ENCODE peak calls at places on chromosomes 16 and 17, in nine cellular contexts. Z is left ventricle myocardium inferior, J is IMR-90, I is astrocyte of the cerebellum, S is WTC11, A is endothelial cell, C is GM12865, E is cardiac fibroblast, G is OCI-LY7. L is an unnamed sample.

GRCh38 chr16:80274576-80275191 is 266.1 kb upstream of the DYNLRB2 start:
- DNase-seq in Z (no peak), J (peak), I (peak), S (no peak), A (no peak), C (no peak), E (peak), G (no peak), L (no peak)

GRCh38 chr17:81885869-81886548 is 5.4 kb downstream of the ALYREF start:
- DNase-seq in Z (no peak), J (no peak), I (no peak), S (no peak), A (no peak), C (no peak), E (no peak), G (no peak), L (no peak)

GRCh38 chr16:81688182-81688581 is 90.9 kb upstream of the PLCG2 start:
- DNase-seq in Z (no peak), J (peak), I (no peak), S (no peak), A (no peak), C (no peak), E (no peak), G (no peak), L (peak)

GRCh38 chr17:6654816-6655731 is 3.5 kb downstream of the C17orf100 start:
- DNase-seq in Z (no peak), J (no peak), I (no peak), S (peak), A (peak), C (no peak), E (no peak), G (no peak), L (no peak)

GRCh38 chr16:50096791-50097190 is 31.0 kb downstream of the HEATR3 start:
- DNase-seq in Z (no peak), J (peak), I (no peak), S (no peak), A (no peak), C (no peak), E (peak), G (no peak), L (no peak)

GRCh38 chr17:27471321-27472269 is 15.3 kb downstream of the KSR1 start:
- DNase-seq in Z (no peak), J (peak), I (no peak), S (no peak), A (no peak), C (peak), E (no peak), G (no peak), L (peak)

GRCh38 chr16:84410361-84411138 is 42.2 kb downstream of the ATP2C2 start:
- DNase-seq in Z (no peak), J (no peak), I (no peak), S (no peak), A (no peak), C (no peak), E (no peak), G (no peak), L (no peak)

GRCh38 chr17:45430738-45431530 is 1.7 kb downstream of the ARHGAP27 start:
- DNase-seq in Z (no peak), J (no peak), I (no peak), S (peak), A (no peak), C (peak), E (no peak), G (peak), L (peak)

GRCh38 chr17:66713533-66714042 is 121.3 kb upstream of the CACNG5 start:
- DNase-seq in Z (no peak), J (no peak), I (no peak), S (no peak), A (no peak), C (peak), E (no peak), G (no peak), L (peak)

GRCh38 chr17:46182961-46183360 is 10.3 kb downstream of the KANSL1 start:
- DNase-seq in Z (no peak), J (no peak), I (no peak), S (no peak), A (no peak), C (peak), E (no peak), G (no peak), L (no peak)

GRCh38 chr16:67483731-67484525 is 581 bp upstream of the AGRP start:
- DNase-seq in Z (no peak), J (peak), I (no peak), S (no peak), A (no peak), C (no peak), E (no peak), G (no peak), L (no peak)

GRCh38 chr16:64152010-64152767 is 969.7 kb downstream of the CDH11 start:
- DNase-seq in Z (no peak), J (no peak), I (no peak), S (no peak), A (no peak), C (no peak), E (no peak), G (no peak), L (no peak)
- TF ChIP-seq CTCF in Z (peak), J (no peak), I (no peak), S (no peak), A (no peak), C (no peak), E (no peak), G (no peak), L (no peak)

DNA sequence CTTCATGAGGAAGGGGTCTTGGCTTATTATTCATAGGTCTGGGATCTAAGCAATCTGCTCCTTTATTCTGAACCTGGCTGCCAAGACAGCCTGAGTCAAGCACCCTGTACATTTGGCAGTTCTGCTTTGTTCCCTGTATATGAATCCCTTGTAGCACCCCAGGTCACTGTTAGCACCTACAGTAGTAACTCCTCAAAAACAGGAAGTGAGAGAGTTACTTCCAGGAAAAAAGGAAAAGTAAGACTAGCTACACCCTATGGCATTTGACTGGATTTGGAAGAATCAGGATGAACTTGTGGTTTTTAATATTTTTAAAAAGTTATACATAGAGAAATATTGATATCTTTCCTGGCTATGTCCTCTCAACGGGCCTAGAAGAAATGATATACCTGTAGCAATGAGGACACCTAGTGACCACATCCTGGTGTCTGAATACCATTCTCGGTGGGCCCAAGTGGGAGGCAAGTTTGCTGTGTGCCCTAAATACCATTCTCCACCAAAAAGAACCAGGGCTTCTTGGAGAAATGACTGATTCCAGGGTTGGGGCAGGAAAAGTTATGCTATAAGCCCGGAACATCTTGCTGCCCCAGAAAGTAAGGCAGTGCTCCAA is 9.9 kb downstream of the ANKRD40 start:
- DNase-seq in Z (no peak), J (no peak), I (no peak), S (no peak), A (no peak), C (no peak), E (no peak), G (no peak), L (no peak)
- TF ChIP-seq CTCF in Z (no peak), J (no peak), I (no peak), S (no peak), A (no peak), C (no peak), E (no peak), G (peak), L (no peak)

GRCh38 chr17:48068491-48068961 is 20.4 kb downstream of the NFE2L1 start:
- DNase-seq in Z (no peak), J (peak), I (no peak), S (peak), A (peak), C (peak), E (no peak), G (peak), L (peak)
- TF ChIP-seq CTCF in Z (peak), J (peak), I (peak), S (no peak), A (peak), C (peak), E (peak), G (peak), L (peak)

GRCh38 chr16:5065813-5066212 is at the start of gene C16orf89:
- DNase-seq in Z (no peak), J (no peak), I (no peak), S (no peak), A (no peak), C (no peak), E (no peak), G (no peak), L (no peak)

GRCh38 chr16:5062790-5063765 is 2.7 kb downstream of the C16orf89 start:
- DNase-seq in Z (no peak), J (no peak), I (no peak), S (no peak), A (no peak), C (peak), E (no peak), G (peak), L (no peak)

GRCh38 chr16:5066511-5066910 is 755 bp upstream of the C16orf89 start:
- DNase-seq in Z (no peak), J (no peak), I (no peak), S (no peak), A (no peak), C (no peak), E (no peak), G (no peak), L (no peak)

GRCh38 chr16:5064915-5065314 is 841 bp downstream of the C16orf89 start:
- DNase-seq in Z (no peak), J (peak), I (no peak), S (no peak), A (no peak), C (no peak), E (no peak), G (no peak), L (no peak)

GRCh38 chr16:5065368-5065767 is 388 bp downstream of the C16orf89 start:
- DNase-seq in Z (no peak), J (no peak), I (no peak), S (no peak), A (no peak), C (no peak), E (peak), G (no peak), L (no peak)
- TF ChIP-seq CTCF in Z (no peak), J (no peak), I (no peak), S (no peak), A (no peak), C (no peak), E (no peak), G (no peak), L (no peak)

GRCh38 chr16:19522369-19523159 is 666 bp upstream of the GDE1 start:
- DNase-seq in Z (no peak), J (no peak), I (no peak), S (no peak), A (no peak), C (peak), E (no peak), G (peak), L (no peak)

GRCh38 chr16:19520861-19521331 is 1.0 kb downstream of the GDE1 start:
- DNase-seq in Z (no peak), J (peak), I (no peak), S (no peak), A (no peak), C (peak), E (peak), G (peak), L (peak)

GRCh38 chr16:19523184-19523558 is 571 bp upstream of the CCP110 start:
- DNase-seq in Z (no peak), J (no peak), I (no peak), S (no peak), A (no peak), C (peak), E (no peak), G (no peak), L (no peak)

GRCh38 chr16:19523559-19524355 is at the start of gene CCP110:
- DNase-seq in Z (peak), J (peak), I (peak), S (peak), A (peak), C (peak), E (peak), G (peak), L (peak)

DNA sequence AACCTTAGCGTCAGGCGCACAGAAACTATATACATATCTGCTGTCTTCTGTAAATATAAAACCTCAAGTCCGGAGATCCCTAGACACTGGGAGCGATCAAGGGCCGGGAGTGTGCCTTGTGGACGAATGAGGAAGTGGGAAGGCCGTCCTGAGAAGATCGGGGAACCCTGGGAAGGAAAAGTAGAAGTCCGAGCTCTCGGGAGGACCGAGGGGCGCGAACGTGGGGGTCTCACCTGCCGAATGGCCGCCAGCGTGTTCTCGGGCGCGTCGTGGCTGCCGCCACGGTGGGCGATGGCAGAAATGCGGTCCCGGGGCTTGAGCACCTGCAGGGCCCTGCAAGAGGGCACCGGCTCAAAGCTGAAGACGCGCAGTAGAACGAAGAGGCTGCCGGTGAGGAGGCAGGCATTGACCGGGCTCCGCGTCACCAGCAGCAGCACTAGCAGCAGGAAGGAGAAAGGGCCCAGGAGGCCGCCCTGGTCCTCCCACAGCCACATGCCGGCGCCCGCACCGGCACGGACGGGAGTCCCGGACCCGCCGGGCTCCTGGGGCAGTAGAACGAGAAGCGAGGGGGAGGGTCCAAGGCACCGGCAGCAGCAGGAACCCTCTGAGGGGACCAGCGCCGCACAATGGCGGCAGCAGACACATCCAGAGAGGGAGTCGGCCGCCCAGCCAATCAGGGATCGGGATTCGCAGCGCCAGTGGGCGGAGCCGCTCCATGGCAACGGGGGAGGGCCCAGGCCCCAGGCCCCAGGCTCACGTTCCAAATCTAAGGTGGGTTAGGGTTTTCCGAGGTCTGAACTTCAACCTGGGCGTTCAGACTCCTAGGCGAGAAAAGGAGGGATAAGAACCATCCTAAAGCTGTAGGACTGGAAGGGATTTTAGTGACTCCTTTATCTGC is at the start of gene GDE1:
- DNase-seq in Z (peak), J (peak), I (peak), S (peak), A (peak), C (peak), E (peak), G (peak), L (peak)
- TF ChIP-seq CTCF in Z (peak), J (peak), I (peak), S (no peak), A (no peak), C (no peak), E (peak), G (peak), L (peak)

DNA sequence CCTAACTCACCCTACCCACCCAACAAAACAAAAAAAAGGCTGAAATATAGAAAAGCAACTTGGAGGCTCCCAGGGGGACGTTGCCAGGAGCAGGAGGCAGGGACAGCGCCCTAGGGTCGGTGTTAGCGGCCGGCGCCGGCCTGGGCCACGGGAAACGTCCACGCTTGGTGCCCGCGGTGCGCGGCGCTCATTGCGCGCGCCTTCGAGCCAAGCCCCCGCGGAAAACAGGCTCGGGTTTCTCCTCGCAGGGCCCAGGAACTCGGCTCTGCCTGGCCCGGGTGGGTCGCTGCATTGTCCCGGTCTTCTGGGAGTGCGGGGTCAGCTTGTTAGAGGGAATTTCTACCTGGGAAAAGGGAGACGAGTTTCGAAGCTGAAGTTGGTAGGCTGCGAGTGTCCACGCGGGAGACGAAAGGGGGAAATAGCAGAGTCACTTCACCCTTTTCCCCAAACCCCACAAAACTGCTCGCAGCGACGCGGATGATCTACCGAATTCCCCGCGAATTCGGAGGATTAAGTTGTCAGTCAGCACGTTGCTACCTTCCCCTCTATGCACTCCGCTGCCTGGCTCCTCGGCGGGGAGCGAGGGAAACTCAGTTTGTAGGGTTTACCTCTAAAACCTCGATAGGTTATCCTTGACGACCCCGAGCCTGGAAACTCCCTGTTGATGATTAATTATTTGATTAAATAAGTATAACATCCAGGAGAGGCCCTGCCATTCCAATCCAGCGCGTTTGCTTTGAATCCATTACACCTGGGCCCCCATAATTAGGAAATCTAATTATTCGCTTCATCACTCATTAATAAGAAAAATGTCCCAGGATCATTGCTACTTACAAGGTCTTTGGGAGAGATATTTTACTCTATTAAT is 751 bp upstream of the FOXC2 start:
- DNase-seq in Z (no peak), J (no peak), I (no peak), S (peak), A (peak), C (no peak), E (no peak), G (no peak), L (no peak)
- TF ChIP-seq CTCF in Z (no peak), J (no peak), I (no peak), S (no peak), A (no peak), C (no peak), E (no peak), G (no peak), L (no peak)

GRCh38 chr17:47715669-47716325 is 17.2 kb upstream of the TBX21 start:
- DNase-seq in Z (no peak), J (no peak), I (no peak), S (no peak), A (no peak), C (no peak), E (no peak), G (no peak), L (no peak)
- TF ChIP-seq CTCF in Z (no peak), J (no peak), I (no peak), S (no peak), A (no peak), C (no peak), E (no peak), G (no peak), L (no peak)

L was measured in activated CD8-positive, alpha-beta T cell treated with anti-CD3 and anti-CD28 coated beads for 36 hours.